ENCODE peak calls at places on chromosomes 16 and 17, in eight cellular contexts. Y, P, S, Z, R, X, K and O are unnamed samples.

GRCh38 chr17:81641825-81642489 is 5.0 kb downstream of the TSPAN10 start:
- DNase-seq in K (no peak), R (peak; percentile 68), S (no peak), X (no peak), Y (no peak), P (peak; percentile 75), Z (no peak), O (peak; percentile 71)

GRCh38 chr17:65530158-65530984 is 31.1 kb downstream of the AXIN2 start:
- DNase-seq in P (no peak), X (no peak), R (no peak), K (no peak), Z (no peak), Y (no peak), S (peak; percentile 46), O (no peak)

GRCh38 chr16:79883494-79883893 is 283.0 kb upstream of the MAF start:
- DNase-seq in R (no peak), S (no peak), K (no peak), P (no peak), X (no peak), Y (no peak), Z (no peak), O (no peak)

GRCh38 chr17:57211010-57211411 is 45.3 kb upstream of the MSI2 start:
- DNase-seq in Y (no peak), X (no peak), K (no peak), R (no peak), P (peak; percentile 57), Z (no peak), S (no peak), O (peak; percentile 32)

GRCh38 chr17:13562271-13562800 is 39.4 kb downstream of the HS3ST3A1 start:
- DNase-seq in Z (no peak), S (no peak), R (peak; percentile 92), P (peak; percentile 94), Y (no peak), X (no peak), K (no peak), O (peak; percentile 98)

GRCh38 chr16:49661465-49662187 is 194.3 kb downstream of the ZNF423 start:
- DNase-seq in R (no peak), Z (no peak), Y (no peak), X (no peak), S (no peak), K (no peak), P (no peak), O (peak; percentile 34)

GRCh38 chr17:19686400-19687090 is 29.8 kb downstream of the SLC47A2 start:
- DNase-seq in S (no peak), Y (no peak), X (no peak), R (no peak), K (no peak), P (no peak), Z (no peak), O (peak; percentile 19)

GRCh38 chr16:24915576-24915975 is 69.8 kb downstream of the SLC5A11 start:
- DNase-seq in Z (no peak), S (no peak), K (no peak), Y (no peak), X (no peak), P (no peak), R (no peak), O (no peak)

GRCh38 chr17:731943-732787 is at the start of gene TLCD3A:
- DNase-seq in S (peak; percentile 84), X (peak; percentile 43), Y (peak; percentile 31), P (peak; percentile 63), Z (peak; percentile 51), R (peak; percentile 68), K (peak; percentile 83), O (peak; percentile 56)

GRCh38 chr17:43818966-43819365 is 14.0 kb downstream of the MPP3 start:
- DNase-seq in S (no peak), R (no peak), K (no peak), X (no peak), Y (no peak), Z (no peak), P (no peak), O (no peak)

GRCh38 chr17:5772720-5773119 is 188.4 kb upstream of the NLRP1 start:
- DNase-seq in R (no peak), Z (no peak), X (no peak), Y (no peak), K (no peak), S (no peak), P (peak; percentile 81), O (no peak)

GRCh38 chr17:27613425-27613824 is 17.6 kb upstream of the LGALS9 start:
- DNase-seq in K (no peak), Y (no peak), R (no peak), P (no peak), Z (no peak), X (no peak), S (no peak), O (no peak)

GRCh38 chr17:76716834-76717205 is 6.1 kb upstream of the MXRA7 start:
- DNase-seq in S (peak; percentile 14), X (no peak), K (no peak), Y (no peak), Z (no peak), P (peak; percentile 85), R (peak; percentile 98), O (peak; percentile 91)

GRCh38 chr16:3099732-3100499 is 822 bp upstream of the ZSCAN10 start:
- DNase-seq in S (peak; percentile 96), P (peak; percentile 91), K (peak; percentile 89), X (peak; percentile 90), Y (peak; percentile 67), R (peak; percentile 82), Z (peak; percentile 88), O (peak; percentile 81)

GRCh38 chr16:11045846-11046245 is 101.5 kb downstream of the CLEC16A start:
- DNase-seq in Z (no peak), K (no peak), X (no peak), R (no peak), S (peak; percentile 57), Y (no peak), P (no peak), O (peak; percentile 68)

GRCh38 chr17:70158180-70158579 is 11.2 kb upstream of the KCNJ2 start:
- DNase-seq in X (no peak), Y (no peak), S (no peak), Z (no peak), K (no peak), R (no peak), P (no peak), O (no peak)

GRCh38 chr17:50173335-50173941 is 7.6 kb downstream of the SGCA start:
- DNase-seq in R (peak; percentile 91), Z (no peak), P (peak; percentile 87), S (no peak), K (no peak), Y (no peak), X (no peak), O (peak; percentile 90)

GRCh38 chr17:29579866-29580771 is 9.3 kb downstream of the GIT1 start:
- DNase-seq in R (peak; percentile 75), Y (peak; percentile 88), S (peak; percentile 96), P (peak; percentile 81), X (peak; percentile 87), Z (peak; percentile 91), K (peak; percentile 94), O (peak; percentile 80)

GRCh38 chr17:42775534-42776098 is 2.4 kb downstream of the VPS25 start:
- DNase-seq in Y (no peak), S (no peak), R (no peak), Z (no peak), X (no peak), P (peak; percentile 86), K (no peak), O (no peak)

GRCh38 chr16:81778861-81779539 is at the start of gene PLCG2:
- DNase-seq in Z (peak; percentile 59), S (peak; percentile 89), R (no peak), X (peak; percentile 48), P (peak; percentile 48), Y (peak; percentile 87), K (no peak), O (peak; percentile 5)

GRCh38 chr16:48971571-48972071 is 310.0 kb downstream of the CBLN1 start:
- DNase-seq in R (peak; percentile 16), P (no peak), S (no peak), Y (no peak), K (peak; percentile 28), X (no peak), Z (no peak), O (no peak)

GRCh38 chr17:80111702-80112470 is 10.5 kb downstream of the GAA start:
- DNase-seq in Y (no peak), R (no peak), Z (no peak), P (peak; percentile 46), X (no peak), S (peak; percentile 52), K (no peak), O (no peak)

GRCh38 chr16:4214215-4214621 is 27.7 kb downstream of the SRL start:
- DNase-seq in S (no peak), Z (no peak), X (peak; percentile 31), Y (no peak), P (peak; percentile 65), R (peak; percentile 94), K (no peak), O (peak; percentile 94)

GRCh38 chr17:44587339-44587738 is 30.1 kb downstream of the FZD2 start:
- DNase-seq in Z (no peak), P (peak; percentile 92), R (peak; percentile 94), K (no peak), X (peak; percentile 38), S (no peak), Y (no peak), O (peak; percentile 83)

GRCh38 chr16:65414284-65414984 is 292.6 kb upstream of the CDH11 start:
- DNase-seq in P (peak; percentile 44), Z (no peak), S (no peak), Y (no peak), X (peak; percentile 98), R (peak; percentile 87), K (no peak), O (peak; percentile 93)

GRCh38 chr17:45123930-45124796 is 8.2 kb downstream of the PLCD3 start:
- DNase-seq in R (peak; percentile 85), Z (no peak), K (no peak), X (peak; percentile 84), Y (no peak), S (peak; percentile 74), P (peak; percentile 98), O (peak; percentile 86)

GRCh38 chr16:9911231-9911630 is 271.0 kb downstream of the GRIN2A start:
- DNase-seq in R (no peak), K (no peak), Z (no peak), Y (no peak), X (no peak), P (no peak), S (no peak), O (no peak)